ENCODE peak calls at places on chromosomes 12 and 14, in six cellular contexts. H, O, J, C, L and R are unnamed samples.

GRCh38 chr12:29743801-29744200 is 39.9 kb downstream of the TMTC1 start:
- DNase-seq in H (no peak), O (no peak), J (peak), C (no peak), L (no peak), R (no peak)

GRCh38 chr12:4417471-4417870 is 28.1 kb downstream of the FGF6 start:
- DNase-seq in H (no peak), O (no peak), J (no peak), C (no peak), L (no peak), R (no peak)

GRCh38 chr14:54590481-54590880 is 23.6 kb downstream of the SAMD4A start:
- DNase-seq in H (no peak), O (no peak), J (no peak), C (no peak), L (no peak), R (no peak)

GRCh38 chr12:63420206-63420644 is 248.1 kb downstream of the DPY19L2 start:
- DNase-seq in H (peak), O (peak), J (peak), C (peak), L (no peak), R (peak)

GRCh38 chr14:93219103-93219726 is 12.2 kb downstream of the UBR7 start:
- DNase-seq in H (peak), O (peak), J (no peak), C (no peak), L (no peak), R (peak)

GRCh38 chr14:66979083-66979974 is 209.9 kb upstream of the GARIN2 start:
- DNase-seq in H (no peak), O (no peak), J (no peak), C (no peak), L (no peak), R (no peak)

GRCh38 chr12:89370850-89371249 is 18.5 kb upstream of the DUSP6 start:
- DNase-seq in H (no peak), O (no peak), J (no peak), C (no peak), L (no peak), R (no peak)

GRCh38 chr14:69483765-69484443 is 624 bp upstream of the PLEKHD1 start:
- DNase-seq in H (no peak), O (peak), J (no peak), C (no peak), L (no peak), R (peak)

GRCh38 chr14:95476747-95477146 is 39.7 kb downstream of the SYNE3 start:
- DNase-seq in H (no peak), O (no peak), J (no peak), C (no peak), L (no peak), R (no peak)

GRCh38 chr14:54782803-54783659 is 119.6 kb downstream of the GCH1 start:
- DNase-seq in H (peak), O (peak), J (no peak), C (no peak), L (no peak), R (peak)

GRCh38 chr14:80653951-80654350 is 287.6 kb downstream of the CEP128 start:
- DNase-seq in H (no peak), O (no peak), J (no peak), C (no peak), L (no peak), R (no peak)

GRCh38 chr14:100762089-100762515 is 35.4 kb downstream of the DLK1 start:
- DNase-seq in H (no peak), O (no peak), J (no peak), C (no peak), L (no peak), R (no peak)

GRCh38 chr14:61326847-61327246 is 5.5 kb downstream of the PRKCH start:
- DNase-seq in H (no peak), O (no peak), J (no peak), C (no peak), L (peak), R (no peak)

GRCh38 chr12:122406701-122407154 is 15.7 kb downstream of the CLIP1 start:
- DNase-seq in H (no peak), O (no peak), J (no peak), C (no peak), L (no peak), R (no peak)

GRCh38 chr12:4037747-4038312 is 164.6 kb upstream of the PARP11 start:
- DNase-seq in H (no peak), O (no peak), J (no peak), C (no peak), L (no peak), R (peak)

GRCh38 chr12:131487379-131488129 is 223.3 kb upstream of the SFSWAP start:
- DNase-seq in H (peak), O (no peak), J (no peak), C (no peak), L (no peak), R (no peak)

GRCh38 chr12:121240484-121241202 is 30.7 kb downstream of the P2RX4 start:
- DNase-seq in H (no peak), O (no peak), J (no peak), C (no peak), L (peak), R (no peak)

GRCh38 chr12:46450279-46450748 is 77.7 kb upstream of the SLC38A2 start:
- DNase-seq in H (no peak), O (no peak), J (no peak), C (no peak), L (peak), R (no peak)

GRCh38 chr12:9244894-9245293 is 36.7 kb upstream of the PZP start:
- DNase-seq in H (no peak), O (no peak), J (no peak), C (no peak), L (peak), R (no peak)

GRCh38 chr12:27400856-27401255 is 45.7 kb upstream of the SMCO2 start:
- DNase-seq in H (no peak), O (no peak), J (no peak), C (no peak), L (no peak), R (no peak)

GRCh38 chr12:96811083-96811482 is 96.0 kb upstream of the NEDD1 start:
- DNase-seq in H (no peak), O (no peak), J (peak), C (peak), L (no peak), R (no peak)

GRCh38 chr14:68039593-68039992 is 220.0 kb downstream of the RAD51B start:
- DNase-seq in H (no peak), O (no peak), J (no peak), C (no peak), L (no peak), R (no peak)

GRCh38 chr12:107513636-107514400 is 171.8 kb upstream of the PWP1 start:
- DNase-seq in H (no peak), O (no peak), J (no peak), C (no peak), L (no peak), R (no peak)

GRCh38 chr12:6903712-6904111 is 910 bp upstream of the LRRC23 start:
- DNase-seq in H (no peak), O (no peak), J (no peak), C (no peak), L (no peak), R (no peak)

GRCh38 chr14:75437201-75438143 is 9.7 kb downstream of the JDP2 start:
- DNase-seq in H (no peak), O (no peak), J (no peak), C (no peak), L (no peak), R (no peak)

GRCh38 chr12:123151679-123152454 is 977 bp upstream of the PITPNM2 start:
- DNase-seq in H (no peak), O (no peak), J (no peak), C (no peak), L (no peak), R (no peak)

GRCh38 chr14:24307575-24308341 is at the start of gene CIDEB:
- DNase-seq in H (peak), O (peak), J (no peak), C (no peak), L (no peak), R (peak)

GRCh38 chr12:66165141-66165540 is 4.7 kb downstream of the TMBIM4 start:
- DNase-seq in H (no peak), O (no peak), J (no peak), C (no peak), L (no peak), R (no peak)

GRCh38 chr14:50060871-50061663 is 55.3 kb downstream of the VCPKMT start:
- DNase-seq in H (peak), O (no peak), J (peak), C (peak), L (no peak), R (peak)

GRCh38 chr14:34711169-34711568 is 3.2 kb downstream of the CFL2 start:
- DNase-seq in H (peak), O (peak), J (peak), C (peak), L (no peak), R (peak)

GRCh38 chr12:43501705-43502104 is 50.3 kb downstream of the ADAMTS20 start:
- DNase-seq in H (no peak), O (peak), J (peak), C (no peak), L (no peak), R (peak)

GRCh38 chr12:111121840-111122239 is 201.5 kb upstream of the MYL2 start:
- DNase-seq in H (no peak), O (no peak), J (no peak), C (no peak), L (no peak), R (no peak)

GRCh38 chr14:61132894-61133293 is 148.2 kb downstream of the TMEM30B start:
- DNase-seq in H (no peak), O (no peak), J (no peak), C (no peak), L (no peak), R (no peak)

GRCh38 chr14:105582639-105583038 is 56.3 kb downstream of the TMEM121 start:
- DNase-seq in H (no peak), O (no peak), J (no peak), C (no peak), L (no peak), R (no peak)

GRCh38 chr12:9134981-9135628 is 19.4 kb upstream of the A2M start:
- DNase-seq in H (no peak), O (no peak), J (no peak), C (no peak), L (no peak), R (no peak)

GRCh38 chr12:95118138-95118787 is 44.8 kb upstream of the NR2C1 start:
- DNase-seq in H (no peak), O (no peak), J (peak), C (peak), L (no peak), R (no peak)

GRCh38 chr12:107884769-107885694 is 110.5 kb downstream of the ASCL4 start:
- DNase-seq in H (peak), O (peak), J (peak), C (no peak), L (no peak), R (peak)

GRCh38 chr14:34157642-34158041 is 206.8 kb upstream of the EGLN3 start:
- DNase-seq in H (no peak), O (no peak), J (no peak), C (no peak), L (no peak), R (no peak)

GRCh38 chr12:77644915-77645605 is 185.6 kb upstream of the NAV3 start:
- DNase-seq in H (no peak), O (no peak), J (no peak), C (no peak), L (no peak), R (no peak)

GRCh38 chr12:4287325-4288290 is 14.0 kb downstream of the CCND2 start:
- DNase-seq in H (no peak), O (no peak), J (no peak), C (no peak), L (no peak), R (no peak)